ENCODE peak calls at places on chromosome 10, in six cellular contexts. I is CD8-positive, alpha-beta T cell; N is cardiac fibroblast; H is ascending aorta; B is type B pancreatic cell; T is psoas muscle. C is an unnamed sample.

GRCh38 chr10:48428896-48429295 is 122.4 kb downstream of the MAPK8 start:
- DNase-seq in I (no peak), N (no peak), H (no peak), B (no peak), T (no peak), C (no peak)

GRCh38 chr10:101292194-101293006 is 61.6 kb upstream of the BTRC start:
- DNase-seq in I (no peak), N (no peak), H (no peak), B (no peak), T (peak), C (no peak)

GRCh38 chr10:15726042-15726441 is 6.3 kb upstream of the ITGA8 start:
- DNase-seq in I (no peak), N (no peak), H (no peak), B (no peak), T (no peak), C (no peak)

GRCh38 chr10:127055263-127055662 is 141.1 kb downstream of the INSYN2A start:
- DNase-seq in I (no peak), N (no peak), H (no peak), B (no peak), T (no peak), C (no peak)

GRCh38 chr10:114791768-114792167 is 29.8 kb upstream of the FHIP2A start:
- DNase-seq in I (no peak), N (no peak), H (no peak), B (no peak), T (no peak), C (no peak)

GRCh38 chr10:22253578-22253882 is 35.7 kb upstream of the EBLN1 start:
- DNase-seq in I (peak), N (no peak), H (no peak), B (no peak), T (peak), C (no peak)

GRCh38 chr10:91901784-91902677 is 7.3 kb downstream of the FGFBP3 start:
- DNase-seq in I (no peak), N (peak), H (no peak), B (no peak), T (no peak), C (no peak)

GRCh38 chr10:25026463-25026862 is 10.1 kb downstream of the THNSL1 start:
- DNase-seq in I (no peak), N (peak), H (no peak), B (no peak), T (no peak), C (no peak)

GRCh38 chr10:89352039-89352597 is 24.3 kb downstream of the IFIT3 start:
- DNase-seq in I (no peak), N (peak), H (no peak), B (no peak), T (no peak), C (peak)

GRCh38 chr10:29590598-29591415 is 44.0 kb downstream of the SVIL start:
- DNase-seq in I (no peak), N (peak), H (no peak), B (no peak), T (no peak), C (no peak)

GRCh38 chr10:114634607-114634974 is 23.5 kb downstream of the ABLIM1 start:
- DNase-seq in I (no peak), N (peak), H (peak), B (no peak), T (no peak), C (peak)

GRCh38 chr10:4527281-4527960 is 298.6 kb upstream of the AKR1E2 start:
- DNase-seq in I (no peak), N (no peak), H (no peak), B (no peak), T (no peak), C (no peak)

GRCh38 chr10:12960431-12960898 is 41.0 kb downstream of the CCDC3 start:
- DNase-seq in I (no peak), N (peak), H (no peak), B (no peak), T (no peak), C (peak)

GRCh38 chr10:98006266-98006665 is 24.2 kb downstream of the CRTAC1 start:
- DNase-seq in I (no peak), N (no peak), H (no peak), B (no peak), T (no peak), C (no peak)

GRCh38 chr10:9103301-9103700 is 1048.8 kb downstream of the GATA3 start:
- DNase-seq in I (no peak), N (no peak), H (no peak), B (no peak), T (no peak), C (no peak)

GRCh38 chr10:103273026-103273425 is 3.9 kb upstream of the INA start:
- DNase-seq in I (no peak), N (peak), H (peak), B (no peak), T (peak), C (peak)

GRCh38 chr10:75395171-75395954 is 6.2 kb downstream of the ZNF503 start:
- DNase-seq in I (no peak), N (peak), H (no peak), B (peak), T (peak), C (no peak)

GRCh38 chr10:63699785-63700184 is 178.6 kb downstream of the REEP3 start:
- DNase-seq in I (no peak), N (peak), H (no peak), B (no peak), T (peak), C (no peak)

GRCh38 chr10:12539350-12540164 is 190.2 kb downstream of the CAMK1D start:
- DNase-seq in I (no peak), N (no peak), H (no peak), B (no peak), T (peak), C (no peak)

GRCh38 chr10:33398796-33399195 is 64.3 kb upstream of the NRP1 start:
- DNase-seq in I (no peak), N (no peak), H (no peak), B (no peak), T (no peak), C (no peak)

GRCh38 chr10:91295346-91295745 is 74.9 kb downstream of the PCGF5 start:
- DNase-seq in I (no peak), N (no peak), H (no peak), B (no peak), T (no peak), C (no peak)

GRCh38 chr10:82759050-82759449 is 884.1 kb downstream of the NRG3 start:
- DNase-seq in I (no peak), N (no peak), H (no peak), B (no peak), T (no peak), C (no peak)

GRCh38 chr10:111063471-111063870 is 13.4 kb upstream of the ADRA2A start:
- DNase-seq in I (no peak), N (no peak), H (no peak), B (no peak), T (no peak), C (no peak)

GRCh38 chr10:28892818-28893547 is 215.7 kb downstream of the BAMBI start:
- DNase-seq in I (no peak), N (peak), H (no peak), B (no peak), T (no peak), C (no peak)

GRCh38 chr10:73094249-73094850 is 2.3 kb downstream of the P4HA1 start:
- DNase-seq in I (no peak), N (peak), H (no peak), B (no peak), T (no peak), C (no peak)

GRCh38 chr10:84613336-84614021 is 285.1 kb downstream of the CCSER2 start:
- DNase-seq in I (no peak), N (peak), H (no peak), B (no peak), T (no peak), C (no peak)

C was measured in coronary artery.